ENCODE peak calls at places on chromosome 14, in ten cellular contexts. B, Z, L, A, J, P, O, I, U and D are unnamed samples.

GRCh38 chr14:72802588-72802946 is 91.3 kb downstream of the DPF3 start:
- DNase-seq in B (no peak), Z (no peak), L (no peak), A (no peak), J (no peak), P (no peak), O (no peak), I (no peak), U (no peak), D (no peak)

GRCh38 chr14:61080591-61081010 is 99.6 kb downstream of the SLC38A6 start:
- DNase-seq in B (no peak), Z (peak), L (no peak), A (no peak), J (no peak), P (no peak), O (no peak), I (no peak), U (no peak), D (no peak)

GRCh38 chr14:76926521-76927251 is 100.5 kb downstream of the LRRC74A start:
- DNase-seq in B (peak), Z (peak), L (peak), A (no peak), J (no peak), P (no peak), O (no peak), I (no peak), U (peak), D (peak)

GRCh38 chr14:42806909-42807315 is 1200.2 kb downstream of the LRFN5 start:
- DNase-seq in B (no peak), Z (no peak), L (no peak), A (no peak), J (no peak), P (no peak), O (no peak), I (no peak), U (no peak), D (no peak)

GRCh38 chr14:80055912-80056801 is 155.1 kb downstream of the DIO2 start:
- DNase-seq in B (no peak), Z (peak), L (peak), A (peak), J (peak), P (peak), O (no peak), I (no peak), U (no peak), D (peak)

GRCh38 chr14:65230287-65230728 is 128.0 kb upstream of the MAX start:
- DNase-seq in B (no peak), Z (no peak), L (peak), A (peak), J (no peak), P (peak), O (no peak), I (peak), U (peak), D (no peak)

GRCh38 chr14:69328765-69329164 is 68.8 kb downstream of the GALNT16 start:
- DNase-seq in B (no peak), Z (no peak), L (no peak), A (no peak), J (no peak), P (no peak), O (no peak), I (no peak), U (no peak), D (no peak)

GRCh38 chr14:101628471-101628966 is 67.2 kb downstream of the DIO3 start:
- DNase-seq in B (peak), Z (peak), L (peak), A (peak), J (peak), P (peak), O (peak), I (peak), U (peak), D (peak)

GRCh38 chr14:41062826-41063225 is 543.9 kb upstream of the LRFN5 start:
- DNase-seq in B (no peak), Z (no peak), L (no peak), A (no peak), J (no peak), P (no peak), O (no peak), I (no peak), U (no peak), D (no peak)

GRCh38 chr14:42172304-42172703 is 565.6 kb downstream of the LRFN5 start:
- DNase-seq in B (no peak), Z (no peak), L (no peak), A (no peak), J (no peak), P (no peak), O (no peak), I (no peak), U (no peak), D (no peak)

GRCh38 chr14:65424531-65424930 is 12.0 kb downstream of the FUT8 start:
- DNase-seq in B (no peak), Z (no peak), L (no peak), A (no peak), J (no peak), P (no peak), O (no peak), I (no peak), U (no peak), D (no peak)

GRCh38 chr14:92408186-92408585 is 85.2 kb downstream of the SLC24A4 start:
- DNase-seq in B (no peak), Z (no peak), L (no peak), A (no peak), J (no peak), P (no peak), O (no peak), I (no peak), U (no peak), D (no peak)

GRCh38 chr14:56855891-56856461 is 45.7 kb upstream of the OTX2 start:
- DNase-seq in B (no peak), Z (peak), L (no peak), A (no peak), J (peak), P (no peak), O (no peak), I (no peak), U (no peak), D (peak)

GRCh38 chr14:93346926-93347721 is at the start of gene COX8C:
- DNase-seq in B (no peak), Z (peak), L (no peak), A (no peak), J (no peak), P (no peak), O (no peak), I (no peak), U (no peak), D (peak)

GRCh38 chr14:101601603-101602465 is 40.5 kb downstream of the DIO3 start:
- DNase-seq in B (no peak), Z (peak), L (no peak), A (no peak), J (peak), P (no peak), O (peak), I (no peak), U (no peak), D (peak)

GRCh38 chr14:33357225-33358010 is 418.7 kb downstream of the NPAS3 start:
- DNase-seq in B (no peak), Z (no peak), L (no peak), A (no peak), J (peak), P (peak), O (no peak), I (no peak), U (no peak), D (no peak)

GRCh38 chr14:68269136-68269535 is 449.6 kb downstream of the RAD51B start:
- DNase-seq in B (no peak), Z (no peak), L (no peak), A (no peak), J (no peak), P (no peak), O (peak), I (no peak), U (no peak), D (no peak)
- H3K4me3 ChIP-seq in B (no peak), Z (no peak), L (no peak), A (no peak), J (no peak), P (no peak), O (no peak), I (no peak), U (no peak), D (no peak)

DNA sequence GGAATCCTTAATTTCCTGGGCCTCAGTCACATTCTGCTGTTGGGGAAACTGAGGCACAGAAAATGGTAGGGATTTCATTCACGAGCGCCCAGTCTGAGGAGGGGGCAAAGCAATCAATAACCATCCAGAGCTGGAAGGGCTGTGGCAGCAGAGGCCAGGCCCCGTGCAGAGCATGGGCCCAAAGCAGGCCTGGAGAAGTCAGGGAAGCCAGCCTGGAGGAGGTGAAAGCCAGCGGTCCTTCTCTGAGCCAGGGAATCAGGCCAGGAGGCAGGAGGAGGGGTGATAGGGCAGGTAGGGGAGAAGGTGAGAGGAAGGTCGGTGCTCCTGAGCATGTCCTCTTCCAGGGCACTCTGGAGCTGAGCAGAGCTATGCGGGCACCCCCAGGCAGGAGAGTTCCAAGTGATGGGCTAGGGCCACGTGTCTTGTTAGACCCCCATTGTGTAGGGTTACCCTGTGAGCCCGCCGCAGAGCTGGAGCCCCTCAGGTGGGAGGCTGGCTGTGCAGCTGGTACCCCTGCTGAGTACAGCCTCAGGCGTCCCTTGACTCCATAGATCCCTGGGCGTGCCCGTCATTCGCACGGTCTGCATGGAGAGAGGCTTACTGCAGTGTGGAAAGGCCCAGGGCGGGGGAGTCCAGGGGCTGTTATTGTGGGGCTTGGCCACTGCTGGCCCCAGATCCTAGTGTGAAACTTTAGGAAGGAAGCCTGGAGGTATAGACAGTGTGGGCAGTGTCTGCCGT is 4.8 kb downstream of the TNFAIP2 start:
- DNase-seq in B (no peak), Z (no peak), L (no peak), A (no peak), J (no peak), P (no peak), O (peak), I (no peak), U (no peak), D (peak)
- H3K4me3 ChIP-seq in B (no peak), Z (no peak), L (no peak), A (no peak), J (no peak), P (no peak), O (no peak), I (no peak), U (no peak), D (no peak)

GRCh38 chr14:23286904-23287479 is 1.1 kb upstream of the HOMEZ start:
- DNase-seq in B (no peak), Z (no peak), L (no peak), A (no peak), J (no peak), P (no peak), O (no peak), I (no peak), U (no peak), D (no peak)
- H3K4me3 ChIP-seq in B (peak), Z (peak), L (peak), A (no peak), J (peak), P (peak), O (peak), I (peak), U (peak), D (peak)

GRCh38 chr14:91084516-91084915 is 24.1 kb upstream of the RPS6KA5 start:
- DNase-seq in B (no peak), Z (no peak), L (no peak), A (no peak), J (no peak), P (no peak), O (no peak), I (no peak), U (no peak), D (no peak)
- H3K4me3 ChIP-seq in B (no peak), Z (no peak), L (no peak), A (no peak), J (no peak), P (no peak), O (no peak), I (no peak), U (no peak), D (no peak)

GRCh38 chr14:74965770-74966153 is 10.4 kb upstream of the PGF start:
- DNase-seq in B (no peak), Z (no peak), L (no peak), A (no peak), J (no peak), P (no peak), O (no peak), I (no peak), U (no peak), D (no peak)
- H3K4me3 ChIP-seq in B (no peak), Z (no peak), L (no peak), A (no peak), J (no peak), P (no peak), O (no peak), I (no peak), U (no peak), D (no peak)

GRCh38 chr14:91115986-91116385 is 2.1 kb downstream of the DGLUCY start:
- DNase-seq in B (no peak), Z (no peak), L (no peak), A (no peak), J (no peak), P (no peak), O (no peak), I (no peak), U (no peak), D (no peak)
- H3K4me3 ChIP-seq in B (peak), Z (no peak), L (peak), A (no peak), J (peak), P (no peak), O (peak), I (peak), U (peak), D (no peak)